ENCODE peak calls at places on chromosomes 16 and 17, in eight cellular contexts. F, M, U, Y, Z, L, G and I are unnamed samples.

GRCh38 chr16:79211581-79211980 is 389.0 kb downstream of the MAF start:
- DNase-seq in F (no peak), M (no peak), U (no peak), Y (no peak), Z (no peak), L (no peak), G (no peak), I (no peak)

GRCh38 chr17:42131971-42132370 is 9.4 kb downstream of the HSPB9 start:
- DNase-seq in F (no peak), M (no peak), U (no peak), Y (no peak), Z (no peak), L (no peak), G (no peak), I (no peak)

GRCh38 chr16:59849716-59850115 is 1115.6 kb upstream of the GOT2 start:
- DNase-seq in F (no peak), M (no peak), U (no peak), Y (no peak), Z (no peak), L (no peak), G (peak; percentile 34), I (no peak)

GRCh38 chr17:3647769-3648540 is 11.4 kb downstream of the CTNS start:
- DNase-seq in F (no peak), M (peak; percentile 53), U (peak; percentile 82), Y (no peak), Z (peak; percentile 62), L (peak; percentile 64), G (peak; percentile 76), I (peak; percentile 67)

GRCh38 chr17:63345598-63345997 is 100.5 kb downstream of the CYB561 start:
- DNase-seq in F (no peak), M (no peak), U (no peak), Y (no peak), Z (no peak), L (no peak), G (no peak), I (no peak)

GRCh38 chr16:19948186-19949104 is 63.8 kb upstream of the GPRC5B start:
- DNase-seq in F (no peak), M (no peak), U (no peak), Y (no peak), Z (no peak), L (no peak), G (no peak), I (no peak)

GRCh38 chr16:75250089-75250808 is 1.2 kb downstream of the BCAR1 start:
- DNase-seq in F (no peak), M (peak; percentile 62), U (no peak), Y (no peak), Z (peak; percentile 63), L (peak; percentile 90), G (no peak), I (no peak)

GRCh38 chr17:70405492-70406220 is 236.3 kb downstream of the KCNJ2 start:
- DNase-seq in F (no peak), M (no peak), U (no peak), Y (no peak), Z (peak; percentile 71), L (no peak), G (no peak), I (peak; percentile 8)

GRCh38 chr17:82396601-82397435 is 21.3 kb upstream of the HEXD start:
- DNase-seq in F (no peak), M (no peak), U (peak; percentile 17), Y (peak; percentile 55), Z (no peak), L (no peak), G (no peak), I (no peak)

GRCh38 chr17:1252203-1252608 is 18.0 kb upstream of the BHLHA9 start:
- DNase-seq in F (no peak), M (peak; percentile 61), U (no peak), Y (no peak), Z (no peak), L (no peak), G (no peak), I (no peak)

GRCh38 chr17:66462010-66462409 is 159.6 kb downstream of the PRKCA start:
- DNase-seq in F (no peak), M (no peak), U (no peak), Y (no peak), Z (no peak), L (no peak), G (no peak), I (no peak)

GRCh38 chr16:2458887-2459646 is 842 bp upstream of the TEDC2 start:
- DNase-seq in F (no peak), M (no peak), U (no peak), Y (no peak), Z (no peak), L (no peak), G (no peak), I (no peak)

GRCh38 chr16:28297784-28298510 is 5.6 kb downstream of the SBK1 start:
- DNase-seq in F (no peak), M (no peak), U (peak; percentile 28), Y (no peak), Z (no peak), L (no peak), G (no peak), I (no peak)

GRCh38 chr17:17055286-17056166 is 13.3 kb downstream of the MPRIP start:
- DNase-seq in F (no peak), M (peak; percentile 55), U (no peak), Y (no peak), Z (no peak), L (no peak), G (no peak), I (no peak)
- TF ChIP-seq CTCF in F (no peak), M (peak; percentile 37), U (no peak), Y (no peak), Z (no peak), L (peak; percentile 24), G (no peak), I (no peak)

DNA sequence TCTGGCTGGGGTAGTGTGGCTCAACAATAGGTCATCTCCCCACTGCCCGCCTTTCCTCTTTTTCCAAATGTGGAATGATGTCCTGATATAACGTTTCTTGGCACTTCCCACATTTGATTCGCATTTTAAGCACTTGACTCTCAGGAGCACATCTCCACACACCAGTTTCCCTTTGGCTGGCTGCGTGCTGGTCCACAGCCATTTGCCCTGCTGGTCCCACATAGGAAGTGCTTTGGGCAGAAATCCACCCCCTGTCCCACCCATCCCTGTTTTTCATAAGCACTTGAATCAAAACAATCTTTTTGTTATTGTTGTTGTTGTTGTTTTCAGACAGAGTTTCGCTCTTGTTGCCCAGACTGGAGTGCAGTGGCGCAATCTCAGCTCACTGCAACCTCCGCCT is 24.0 kb upstream of the TNFRSF13B start:
- DNase-seq in F (no peak), M (no peak), U (no peak), Y (no peak), Z (no peak), L (no peak), G (no peak), I (no peak)
- TF ChIP-seq CTCF in F (no peak), M (no peak), U (no peak), Y (no peak), Z (no peak), L (no peak), G (no peak), I (no peak)

GRCh38 chr16:74029122-74029805 is 267.4 kb upstream of the PSMD7 start:
- DNase-seq in F (no peak), M (no peak), U (no peak), Y (no peak), Z (no peak), L (no peak), G (no peak), I (no peak)

GRCh38 chr16:74031551-74031950 is 265.1 kb upstream of the PSMD7 start:
- DNase-seq in F (no peak), M (no peak), U (no peak), Y (no peak), Z (no peak), L (no peak), G (no peak), I (no peak)

GRCh38 chr16:74035816-74036215 is 260.8 kb upstream of the PSMD7 start:
- DNase-seq in F (no peak), M (no peak), U (peak; percentile 23), Y (no peak), Z (peak; percentile 17), L (no peak), G (peak; percentile 52), I (peak; percentile 19)

GRCh38 chr16:74030000-74030399 is 266.6 kb upstream of the PSMD7 start:
- DNase-seq in F (no peak), M (no peak), U (no peak), Y (no peak), Z (no peak), L (no peak), G (no peak), I (no peak)

GRCh38 chr16:74034862-74035261 is 261.8 kb upstream of the PSMD7 start:
- DNase-seq in F (no peak), M (no peak), U (peak; percentile 47), Y (no peak), Z (peak; percentile 14), L (no peak), G (peak; percentile 66), I (peak; percentile 26)
- TF ChIP-seq CTCF in F (no peak), M (peak; percentile 54), U (peak; percentile 45), Y (no peak), Z (peak; percentile 59), L (peak; percentile 15), G (peak; percentile 82), I (peak; percentile 27)

GRCh38 chr17:28406478-28406824 is 439 bp upstream of the SLC46A1 start:
- DNase-seq in F (no peak), M (no peak), U (no peak), Y (no peak), Z (no peak), L (peak; percentile 25), G (peak; percentile 27), I (no peak)

GRCh38 chr17:28407974-28408306 is 1.9 kb upstream of the SLC46A1 start:
- DNase-seq in F (no peak), M (no peak), U (no peak), Y (no peak), Z (no peak), L (no peak), G (peak; percentile 30), I (no peak)

GRCh38 chr17:28405632-28406477 is at the start of gene SLC46A1:
- DNase-seq in F (peak; percentile 89), M (peak; percentile 61), U (peak; percentile 67), Y (no peak), Z (peak; percentile 76), L (peak; percentile 72), G (peak; percentile 68), I (peak; percentile 90)

GRCh38 chr17:28404812-28405570 is 1.0 kb downstream of the SLC46A1 start:
- DNase-seq in F (no peak), M (no peak), U (no peak), Y (no peak), Z (no peak), L (peak; percentile 76), G (no peak), I (no peak)

DNA sequence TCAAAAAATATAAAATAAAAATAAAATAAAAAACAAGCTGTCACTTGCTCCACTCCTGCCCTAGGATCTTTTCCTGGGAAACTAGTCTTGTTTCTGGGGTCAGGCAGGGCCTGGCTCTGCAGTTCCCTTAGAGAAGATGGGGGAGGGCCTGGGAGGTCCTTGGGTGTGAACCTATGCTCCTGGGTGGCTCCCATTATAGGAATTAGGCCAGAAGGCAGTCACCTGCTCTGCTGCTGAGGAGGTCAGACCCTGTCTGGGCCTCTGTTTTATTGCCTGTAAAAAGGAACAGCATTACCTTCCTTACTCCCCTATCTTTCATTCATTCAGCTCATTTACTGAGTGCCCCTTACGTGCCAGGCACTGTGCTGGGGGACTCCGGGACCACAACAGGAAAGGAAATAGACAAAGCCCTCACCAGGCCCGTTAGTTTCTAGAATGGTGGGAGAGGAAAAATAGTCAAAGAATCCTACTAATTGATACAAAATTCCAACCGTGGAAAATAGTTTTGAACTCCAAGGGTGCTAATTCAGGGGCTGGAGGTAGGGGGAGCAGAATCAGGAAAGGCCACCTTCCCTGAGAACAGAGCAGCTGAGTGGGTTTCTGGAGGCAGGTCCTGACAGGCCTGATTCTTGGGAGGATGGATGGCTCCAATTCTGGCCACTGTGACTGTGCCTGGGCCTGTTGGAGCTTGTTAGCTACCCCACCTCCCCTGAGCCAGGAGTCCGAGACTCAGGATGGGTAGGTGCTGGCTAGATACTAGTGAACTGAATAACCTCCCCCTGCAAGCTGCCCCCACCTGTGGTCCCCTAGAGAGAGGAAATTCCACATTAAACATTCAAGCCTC is 1.3 kb upstream of the SLC46A1 start:
- DNase-seq in F (no peak), M (no peak), U (peak; percentile 14), Y (no peak), Z (no peak), L (no peak), G (peak; percentile 27), I (no peak)
- TF ChIP-seq CTCF in F (no peak), M (no peak), U (no peak), Y (no peak), Z (no peak), L (no peak), G (peak; percentile 16), I (no peak)